ENCODE peak calls at places on chromosomes 4 and X, in ten cellular contexts. V, T, Z, A, U, C, G, Y, Q and N are unnamed samples.

GRCh38 chr4:35516102-35516501 is 728.2 kb downstream of the ARAP2 start:
- DNase-seq in U (no peak), Q (no peak), Z (no peak), Y (no peak), G (no peak), V (no peak), C (no peak), T (no peak), A (peak), N (no peak)

GRCh38 chr4:82905205-82905604 is 4.7 kb downstream of the THAP9 start:
- DNase-seq in Q (no peak), V (no peak), G (no peak), Z (peak), T (no peak), U (no peak), Y (no peak), A (peak), C (peak), N (peak)

GRCh38 chr4:103498161-103499070 is 221.4 kb downstream of the TACR3 start:
- DNase-seq in U (no peak), T (no peak), C (peak), Q (no peak), G (no peak), Z (peak), Y (no peak), A (no peak), V (no peak), N (peak)

GRCh38 chr4:15423285-15423711 is 4.5 kb upstream of the C1QTNF7 start:
- DNase-seq in C (no peak), Z (no peak), Y (no peak), T (no peak), U (no peak), A (no peak), G (no peak), V (no peak), Q (no peak), N (no peak)

GRCh38 chr4:119841361-119841760 is 212.8 kb upstream of the PDE5A start:
- DNase-seq in T (no peak), V (no peak), Q (no peak), A (peak), Y (no peak), Z (no peak), G (no peak), U (no peak), C (no peak), N (no peak)

GRCh38 chr4:11566440-11567022 is 137.8 kb upstream of the HS3ST1 start:
- DNase-seq in U (no peak), T (no peak), Q (no peak), C (no peak), Y (no peak), G (no peak), Z (no peak), V (no peak), A (no peak), N (no peak)

GRCh38 chr4:104490096-104490769 is 4.5 kb downstream of the CXXC4 start:
- DNase-seq in C (peak), U (no peak), V (no peak), A (no peak), Z (no peak), Q (peak), G (no peak), T (no peak), Y (no peak), N (no peak)

GRCh38 chrX:15465347-15465746 is 27.8 kb downstream of the PIR start:
- DNase-seq in G (no peak), Y (no peak), U (no peak), C (no peak), Q (no peak), T (no peak), Z (peak), A (no peak), V (no peak), N (no peak)

GRCh38 chr4:110970642-110971041 is 347.8 kb upstream of the PITX2 start:
- DNase-seq in G (no peak), Q (no peak), T (no peak), A (peak), U (peak), V (no peak), Y (no peak), Z (peak), C (peak), N (peak)

GRCh38 chrX:19156223-19156622 is 34.0 kb upstream of the ADGRG2 start:
- DNase-seq in V (no peak), A (no peak), Y (no peak), Z (no peak), G (no peak), U (peak), T (no peak), Q (no peak), C (no peak), N (no peak)

GRCh38 chr4:119206178-119206577 is 6.3 kb upstream of the USP53 start:
- DNase-seq in Z (no peak), G (no peak), Q (no peak), C (no peak), T (no peak), Y (no peak), A (no peak), U (no peak), V (no peak), N (no peak)

GRCh38 chrX:14616876-14617275 is 87.5 kb downstream of the GLRA2 start:
- DNase-seq in Y (no peak), A (no peak), Z (peak), C (no peak), V (no peak), G (no peak), T (no peak), Q (peak), U (no peak), N (peak)

GRCh38 chr4:30717208-30718020 is 2.8 kb upstream of the PCDH7 start:
- DNase-seq in Z (peak), Y (no peak), G (no peak), T (no peak), Q (peak), U (peak), A (peak), V (no peak), C (peak), N (peak)

GRCh38 chrX:22134681-22135080 is 102.6 kb downstream of the PHEX start:
- DNase-seq in T (no peak), U (no peak), C (no peak), G (no peak), Y (no peak), Z (peak), A (peak), Q (no peak), V (no peak), N (peak)

GRCh38 chrX:8289523-8289922 is 118.5 kb upstream of the VCX2 start:
- DNase-seq in G (no peak), T (no peak), Y (no peak), Q (no peak), V (no peak), C (no peak), A (peak), Z (peak), U (no peak), N (no peak)

GRCh38 chr4:169311643-169312365 is 41.0 kb upstream of the SH3RF1 start:
- DNase-seq in Q (peak), C (no peak), G (no peak), Y (peak), V (no peak), A (peak), Z (peak), T (no peak), U (peak), N (peak)

GRCh38 chr4:10121568-10122097 is 5.0 kb upstream of the WDR1 start:
- DNase-seq in T (no peak), C (no peak), Q (peak), Y (no peak), A (peak), G (no peak), V (no peak), U (no peak), Z (no peak), N (no peak)

GRCh38 chrX:7574325-7574724 is 268.6 kb upstream of the VCX start:
- DNase-seq in T (no peak), U (no peak), C (no peak), Q (no peak), V (no peak), G (no peak), A (peak), Y (no peak), Z (peak), N (peak)

GRCh38 chrX:129525162-129525561 is 1.9 kb upstream of the SMARCA1 start:
- DNase-seq in A (no peak), Y (no peak), U (no peak), C (no peak), Q (no peak), T (peak), Z (peak), G (no peak), V (no peak), N (no peak)

GRCh38 chr4:138275946-138276621 is 33.9 kb upstream of the SLC7A11 start:
- DNase-seq in A (peak), G (no peak), V (no peak), Y (no peak), C (no peak), Z (peak), Q (no peak), U (no peak), T (no peak), N (peak)

GRCh38 chr4:88244821-88245579 is 39.4 kb downstream of the PPM1K start:
- DNase-seq in V (peak), Q (peak), Y (no peak), C (peak), U (no peak), T (no peak), A (peak), G (no peak), Z (no peak), N (no peak)

GRCh38 chrX:2498781-2499302 is 1.9 kb downstream of the DHRSX start:
- DNase-seq in U (no peak), Y (no peak), V (no peak), Q (peak), T (no peak), G (no peak), A (peak), Z (peak), C (no peak), N (peak)

GRCh38 chr4:31291238-31291637 is 571.1 kb downstream of the PCDH7 start:
- DNase-seq in A (no peak), U (no peak), Y (no peak), Z (no peak), T (no peak), G (no peak), Q (no peak), V (no peak), C (no peak), N (no peak)

GRCh38 chr4:159006202-159006601 is 96.7 kb upstream of the RAPGEF2 start:
- DNase-seq in T (no peak), G (no peak), Y (no peak), A (peak), V (no peak), U (no peak), C (no peak), Z (peak), Q (no peak), N (peak)

GRCh38 chrX:24870143-24870542 is 145.6 kb downstream of the ARX start:
- DNase-seq in C (no peak), G (no peak), Z (peak), Y (no peak), A (peak), T (no peak), Q (no peak), U (no peak), V (no peak), N (peak)